ENCODE peak calls at places on chromosomes 7 and 10, in four cellular contexts. H, B, Y and M are unnamed samples. For H3K9me1, the result is how much of the 10 kb centered on the place peaks cover.

GRCh38 chr7:96320437-96320836 is 1.5 kb downstream of the SLC25A13 start:
- DNase-seq in H (no peak), B (no peak), Y (no peak), M (no peak)

GRCh38 chr10:19704544-19704943 is 111.7 kb upstream of the PLXDC2 start:
- DNase-seq in H (peak), B (no peak), Y (no peak), M (no peak)

GRCh38 chr10:103633846-103634245 is 140.3 kb downstream of the NEURL1 start:
- DNase-seq in H (no peak), B (no peak), Y (no peak), M (no peak)

GRCh38 chr7:151378496-151379192 is 31.2 kb downstream of the WDR86 start:
- DNase-seq in H (no peak), B (no peak), Y (no peak), M (no peak)

GRCh38 chr7:31114593-31115343 is 62.7 kb downstream of the ADCYAP1R1 start:
- DNase-seq in H (peak), B (peak), Y (peak), M (no peak)

GRCh38 chr7:2595258-2595860 is 36.4 kb upstream of the TTYH3 start:
- DNase-seq in H (no peak), B (no peak), Y (no peak), M (no peak)

GRCh38 chr7:100675581-100676350 is 2.2 kb downstream of the GNB2 start:
- DNase-seq in H (peak), B (peak), Y (peak), M (peak)

GRCh38 chr10:125148021-125148439 is 12.3 kb downstream of the CTBP2 start:
- DNase-seq in H (no peak), B (no peak), Y (no peak), M (no peak)

GRCh38 chr7:100545636-100546128 is 6.7 kb downstream of the AGFG2 start:
- DNase-seq in H (peak), B (peak), Y (no peak), M (peak)

GRCh38 chr10:62426086-62426485 is 51.9 kb downstream of the ZNF365 start:
- DNase-seq in H (peak), B (no peak), Y (peak), M (no peak)

GRCh38 chr10:82814635-82815034 is 939.6 kb downstream of the NRG3 start:
- DNase-seq in H (no peak), B (no peak), Y (no peak), M (no peak)

GRCh38 chr7:47253650-47254080 is 328.2 kb downstream of the TNS3 start:
- DNase-seq in H (peak), B (peak), Y (no peak), M (peak)

GRCh38 chr10:122407375-122408125 is 33.0 kb downstream of the PLEKHA1 start:
- DNase-seq in H (no peak), B (peak), Y (no peak), M (no peak)

GRCh38 chr7:98420966-98421612 is 20.2 kb upstream of the BAIAP2L1 start:
- DNase-seq in H (no peak), B (peak), Y (peak), M (peak)

GRCh38 chr7:55053651-55054226 is 34.9 kb downstream of the EGFR start:
- DNase-seq in H (peak), B (no peak), Y (no peak), M (no peak)

GRCh38 chr10:98301664-98302319 is 33.8 kb upstream of the LOXL4 start:
- DNase-seq in H (no peak), B (no peak), Y (no peak), M (no peak)

GRCh38 chr10:132422169-132422691 is 25.2 kb downstream of the PWWP2B start:
- DNase-seq in H (no peak), B (no peak), Y (no peak), M (peak)

GRCh38 chr7:90568213-90568612 is 27.9 kb upstream of the CDK14 start:
- DNase-seq in H (peak), B (no peak), Y (no peak), M (no peak)

GRCh38 chr10:1406172-1406975 is 331.0 kb downstream of the ADARB2 start:
- DNase-seq in H (no peak), B (no peak), Y (no peak), M (no peak)

GRCh38 chr7:88268858-88269257 is 37.8 kb downstream of the STEAP4 start:
- DNase-seq in H (no peak), B (no peak), Y (no peak), M (no peak)

GRCh38 chr10:88205842-88206446 is 342.5 kb downstream of the PTEN start:
- DNase-seq in H (no peak), B (no peak), Y (no peak), M (no peak)

GRCh38 chr10:82228701-82229100 is 353.7 kb downstream of the NRG3 start:
- DNase-seq in H (no peak), B (no peak), Y (no peak), M (no peak)

GRCh38 chr7:96187735-96188622 is 133.9 kb downstream of the SLC25A13 start:
- DNase-seq in H (no peak), B (no peak), Y (no peak), M (no peak)

GRCh38 chr10:24444337-24444736 is 235.4 kb downstream of the KIAA1217 start:
- DNase-seq in H (peak), B (no peak), Y (no peak), M (no peak)

GRCh38 chr7:111098011-111098925 is 7.3 kb downstream of the LRRN3 start:
- DNase-seq in H (peak), B (peak), Y (no peak), M (no peak)

GRCh38 chr7:1558181-1558811 is 2.3 kb upstream of the TMEM184A start:
- DNase-seq in H (no peak), B (peak), Y (no peak), M (peak)

GRCh38 chr7:116569737-116570136 is 44.9 kb downstream of the CAV1 start:
- DNase-seq in H (peak), B (no peak), Y (peak), M (no peak)

GRCh38 chr10:88986549-88987242 is 3.9 kb upstream of the FAS start:
- DNase-seq in H (peak), B (peak), Y (no peak), M (peak)

GRCh38 chr10:639751-640672 is 49.5 kb downstream of the DIP2C start:
- DNase-seq in H (no peak), B (no peak), Y (no peak), M (no peak)

GRCh38 chr10:117221156-117221711 is 19.7 kb upstream of the SLC18A2 start:
- DNase-seq in H (peak), B (no peak), Y (no peak), M (no peak)

GRCh38 chr10:5566606-5567005 is 41.8 kb downstream of the CALML3 start:
- DNase-seq in H (peak), B (no peak), Y (peak), M (peak)

GRCh38 chr7:68420342-68420750 is 1177.9 kb upstream of the AUTS2 start:
- DNase-seq in H (no peak), B (no peak), Y (no peak), M (no peak)

GRCh38 chr7:140263277-140263676 is 86.5 kb upstream of the KDM7A start:
- DNase-seq in H (no peak), B (no peak), Y (no peak), M (no peak)

GRCh38 chr10:122052702-122053101 is 63.7 kb downstream of the TACC2 start:
- DNase-seq in H (peak), B (no peak), Y (no peak), M (no peak)

GRCh38 chr7:130294314-130294713 is 1.4 kb downstream of the CPA4 start:
- DNase-seq in H (peak), B (no peak), Y (peak), M (no peak)

GRCh38 chr10:124516998-124517397 is 55.4 kb downstream of the LHPP start:
- DNase-seq in H (no peak), B (no peak), Y (no peak), M (no peak)

GRCh38 chr7:119197872-119198527 is 973.5 kb downstream of the ANKRD7 start:
- DNase-seq in H (peak), B (peak), Y (peak), M (peak)

DNA sequence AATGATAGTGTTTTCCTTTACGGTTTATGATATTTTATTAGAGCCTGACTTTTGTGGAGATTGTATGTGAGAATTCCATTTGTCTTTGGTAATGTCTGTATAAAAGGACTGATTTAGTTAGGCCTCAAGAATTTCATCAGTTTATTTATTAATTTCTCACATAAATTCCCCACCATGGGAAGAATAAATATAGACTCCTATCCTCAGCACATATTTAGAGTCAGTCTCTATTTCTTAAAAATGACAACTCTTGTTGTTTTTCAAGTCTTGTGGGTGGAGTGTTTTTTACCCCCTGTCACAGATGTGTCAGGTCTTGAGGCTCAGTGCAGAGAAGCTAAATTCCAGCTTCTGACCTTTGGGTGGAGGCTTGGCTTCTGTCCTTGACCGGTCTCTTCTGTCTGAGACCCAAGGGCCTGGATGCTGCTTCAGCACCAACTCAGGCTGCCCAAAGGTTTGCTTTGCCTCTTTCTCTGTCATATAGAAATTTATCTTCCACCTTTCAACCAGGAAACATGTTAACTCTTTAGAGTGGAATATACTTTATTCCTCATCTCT is 117.3 kb upstream of the INHBA start:
- DNase-seq in H (no peak), B (no peak), Y (no peak), M (no peak)
- H3K9me1 ChIP-seq in H (under half), B (under half), Y (under half), M (under half)

DNA sequence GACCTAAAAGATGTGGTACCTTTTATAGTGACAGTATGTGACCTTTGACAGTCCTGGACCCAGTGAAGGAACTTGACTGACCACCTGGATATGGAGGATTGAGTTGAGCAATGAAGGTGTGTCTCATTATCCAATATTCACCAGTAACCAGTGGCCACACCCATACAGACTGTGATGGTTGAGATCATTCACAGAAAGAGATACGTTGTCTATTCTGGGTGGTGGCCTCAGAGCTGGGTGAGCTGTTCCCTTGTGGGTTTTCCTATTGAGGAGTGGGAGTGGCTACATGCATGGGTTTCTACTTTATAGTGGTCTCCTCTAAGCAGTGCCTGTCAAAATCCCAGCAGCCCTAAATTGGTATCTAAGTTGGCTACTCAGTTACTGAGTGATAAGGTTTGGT is 507.4 kb downstream of the SORCS3 start:
- DNase-seq in H (no peak), B (no peak), Y (no peak), M (no peak)
- H3K9me1 ChIP-seq in H (under half), B (under half), Y (under half), M (under half)

DNA sequence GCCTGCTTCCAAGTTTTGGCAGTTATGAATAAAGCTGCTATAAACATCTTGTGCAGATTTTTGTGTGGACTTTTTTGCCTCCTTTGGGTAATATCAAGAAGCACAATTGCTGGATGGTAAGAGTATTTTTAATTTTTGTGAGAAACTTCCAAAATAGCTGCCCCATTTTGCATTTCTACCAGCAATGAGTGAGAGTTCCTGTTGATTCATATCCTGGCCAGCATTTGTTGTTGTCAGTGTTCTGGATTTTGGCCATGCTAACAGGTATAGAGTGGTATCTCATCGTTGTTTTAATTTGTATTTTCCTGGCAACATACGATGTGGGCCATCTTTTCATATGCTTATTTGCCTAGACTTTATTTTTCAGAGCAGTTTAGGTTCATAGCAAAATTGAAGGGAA is 53.9 kb downstream of the BTAF1 start:
- DNase-seq in H (no peak), B (peak), Y (no peak), M (no peak)
- H3K9me1 ChIP-seq in H (under half), B (under half), Y (under half), M (under half)

GRCh38 chr10:15795000-15795792 is 65.1 kb downstream of the MINDY3 start:
- DNase-seq in H (no peak), B (no peak), Y (no peak), M (no peak)

GRCh38 chr10:15791816-15792524 is 68.3 kb downstream of the MINDY3 start:
- DNase-seq in H (peak), B (peak), Y (no peak), M (no peak)

GRCh38 chr10:15792777-15793176 is 67.5 kb downstream of the MINDY3 start:
- DNase-seq in H (no peak), B (no peak), Y (no peak), M (no peak)

GRCh38 chr10:15794569-15794968 is 65.7 kb downstream of the MINDY3 start:
- DNase-seq in H (no peak), B (no peak), Y (no peak), M (no peak)

GRCh38 chr10:15793664-15794063 is 66.6 kb downstream of the MINDY3 start:
- DNase-seq in H (no peak), B (no peak), Y (no peak), M (no peak)
- H3K9me1 ChIP-seq in H (under half), B (under half), Y (under half), M (under half)

GRCh38 chr7:138245216-138245615 is 169.0 kb downstream of the AKR1D1 start:
- DNase-seq in H (no peak), B (no peak), Y (no peak), M (no peak)
- H3K9me1 ChIP-seq in H (under half), B (under half), Y (under half), M (under half)

GRCh38 chr7:155457544-155458316 is at the start of gene EN2:
- DNase-seq in H (no peak), B (peak), Y (no peak), M (no peak)

GRCh38 chr7:155460926-155461613 is 3.1 kb downstream of the EN2 start:
- DNase-seq in H (no peak), B (no peak), Y (no peak), M (no peak)

GRCh38 chr7:155459867-155460461 is 2.0 kb downstream of the EN2 start:
- DNase-seq in H (no peak), B (no peak), Y (no peak), M (no peak)

GRCh38 chr7:155458317-155459132 is 596 bp downstream of the EN2 start:
- DNase-seq in H (no peak), B (no peak), Y (no peak), M (no peak)

DNA sequence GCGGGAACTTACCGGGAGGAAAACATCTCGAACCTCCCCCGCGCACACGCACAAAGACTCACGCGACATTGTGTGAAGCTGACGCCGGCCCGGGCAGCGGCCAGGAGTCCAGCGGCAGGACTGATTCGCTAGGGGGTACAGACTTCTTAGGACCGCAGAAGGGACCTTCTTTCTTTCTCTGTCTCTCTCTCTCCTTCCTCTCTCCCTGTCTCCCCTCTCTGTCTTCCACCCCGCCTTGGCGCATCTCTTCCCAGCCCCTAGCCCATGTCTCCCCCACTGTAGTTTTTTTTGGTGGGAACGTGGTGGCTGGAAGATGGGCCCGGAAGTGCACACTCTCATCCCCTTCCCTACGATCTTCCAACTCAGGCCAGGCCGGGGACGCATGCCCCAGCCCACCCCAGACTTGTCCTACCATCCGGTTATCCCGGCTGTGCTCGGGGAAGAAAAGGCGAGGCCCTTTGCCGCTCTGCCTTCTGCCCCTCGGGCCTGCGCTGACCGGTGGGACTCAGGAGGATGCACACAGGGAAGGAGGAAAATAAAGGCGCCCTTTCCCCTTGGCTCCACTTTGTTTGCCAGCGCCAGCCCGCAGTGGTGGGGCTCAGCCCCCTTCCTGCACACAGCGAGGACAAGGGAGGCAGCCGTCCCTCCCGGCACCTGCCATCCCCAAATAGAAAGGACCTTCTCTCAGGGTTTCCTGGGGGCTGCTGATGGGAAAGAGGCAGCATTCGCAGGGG is 1.4 kb downstream of the EN2 start:
- DNase-seq in H (no peak), B (no peak), Y (no peak), M (no peak)
- H3K9me1 ChIP-seq in H (under half), B (under half), Y (under half), M (under half)